ENCODE peak calls at places on chromosomes 4 and X, in six cellular contexts. S is K562, K is A549, C is endothelial cell of umbilical vein, N is HepG2, M is GM12878. X is an unnamed sample.
A peak's percentile ranks its signal among the peaks of the same experiment; 100 is the strongest.

GRCh38 chr4:128477540-128477939 is 189.9 kb upstream of the PGRMC2 start:
- DNase-seq in S (no peak), N (no peak), M (no peak), K (no peak), C (no peak), X (no peak)

GRCh38 chr4:136931771-136932170 is 600.5 kb downstream of the PCDH18 start:
- DNase-seq in N (no peak), K (no peak), M (no peak), S (no peak), C (no peak), X (no peak)

GRCh38 chr4:147741190-147741788 is 9.4 kb downstream of the ARHGAP10 start:
- DNase-seq in S (no peak), K (no peak), C (no peak), M (no peak), N (no peak), X (no peak)

GRCh38 chrX:41522681-41523080 is 75.5 kb downstream of the NYX start:
- DNase-seq in K (no peak), N (no peak), S (no peak), M (no peak), C (no peak), X (no peak)

GRCh38 chrX:110759785-110760184 is 35.8 kb downstream of the CHRDL1 start:
- DNase-seq in C (no peak), M (no peak), N (no peak), K (no peak), S (no peak), X (no peak)

GRCh38 chrX:136202889-136203288 is 48.3 kb downstream of the MAP7D3 start:
- DNase-seq in K (peak; percentile 22), M (no peak), S (no peak), C (peak; percentile 40), N (no peak), X (no peak)

GRCh38 chr4:41216294-41217019 is 2.1 kb upstream of the APBB2 start:
- DNase-seq in K (peak; percentile 87), S (peak; percentile 67), N (peak; percentile 84), M (peak; percentile 55), C (peak; percentile 86), X (peak; percentile 86)

GRCh38 chr4:145299380-145300076 is 119.1 kb upstream of the OTUD4 start:
- DNase-seq in N (peak; percentile 5), S (no peak), C (no peak), K (no peak), M (peak; percentile 89), X (peak; percentile 60)

GRCh38 chrX:40877869-40878268 is 142.5 kb upstream of the MED14 start:
- DNase-seq in M (no peak), K (peak; percentile 37), N (peak; percentile 8), S (peak; percentile 16), C (peak; percentile 60), X (peak; percentile 31)

GRCh38 chrX:2848806-2849420 is 20.2 kb downstream of the GYG2 start:
- DNase-seq in N (peak; percentile 26), S (no peak), C (no peak), M (no peak), K (peak; percentile 23), X (peak; percentile 74)

GRCh38 chr4:7383251-7383650 is 51.5 kb downstream of the PSAPL1 start:
- DNase-seq in S (no peak), K (no peak), N (no peak), C (no peak), M (no peak), X (no peak)

GRCh38 chrX:63784346-63784901 is 590 bp downstream of the ARHGEF9 start:
- DNase-seq in C (no peak), K (no peak), N (no peak), S (no peak), M (no peak), X (no peak)

DNA sequence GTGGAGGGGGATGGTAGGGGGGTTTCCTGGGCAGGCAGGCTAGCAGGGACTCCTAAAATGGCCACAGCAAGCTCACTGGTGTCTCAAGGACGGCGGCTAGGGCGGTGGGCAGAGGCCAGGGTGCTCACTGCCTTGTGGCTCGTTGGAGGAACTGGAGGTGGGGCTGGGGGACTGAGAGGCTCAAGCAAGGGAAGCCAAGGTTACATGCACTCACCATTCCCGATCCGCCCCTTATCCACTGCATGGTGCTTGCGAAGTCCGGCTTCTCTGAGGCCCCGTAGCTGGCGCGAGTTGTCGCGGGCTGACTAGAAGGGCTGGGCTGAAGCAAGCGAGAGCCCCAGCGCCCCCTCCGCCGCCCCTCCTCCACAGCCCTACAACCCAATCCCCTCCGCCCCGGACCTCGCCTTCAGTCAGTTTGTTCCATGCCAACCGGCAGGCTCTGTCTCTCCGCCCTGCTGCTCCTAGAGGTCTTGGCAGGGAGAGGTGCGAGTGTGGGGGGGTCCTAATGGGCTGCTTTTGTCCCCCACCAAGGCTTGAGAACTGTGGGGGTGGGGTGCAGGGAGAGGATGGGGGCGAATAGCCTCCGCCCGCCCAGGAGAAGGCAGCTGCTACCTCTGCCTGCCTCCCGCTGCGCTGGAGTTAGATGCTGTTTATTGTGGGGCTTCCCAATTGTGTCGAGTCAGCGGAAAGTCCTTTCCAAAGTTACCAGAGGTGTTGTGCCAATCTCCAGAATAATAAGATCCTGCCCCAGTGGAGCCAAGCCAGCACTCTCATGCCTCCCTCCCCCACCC is at the start of gene ARHGEF9:
- DNase-seq in C (no peak), N (no peak), M (no peak), S (no peak), K (no peak), X (no peak)
- TF ChIP-seq MYC in C (no peak), N (no peak), M (no peak), S (no peak), K (no peak), X (no peak)

GRCh38 chr4:112951362-112951962 is 98.0 kb upstream of the ANK2 start:
- DNase-seq in N (peak; percentile 9), M (no peak), C (peak; percentile 39), K (no peak), S (no peak), X (peak; percentile 11)
- TF ChIP-seq CTCF in N (peak; percentile 16), M (peak; percentile 35), C (peak; percentile 19), K (peak; percentile 43), S (peak; percentile 25), X (no peak)

GRCh38 chr4:73901031-73901430 is 31.8 kb downstream of the CXCL1 start:
- DNase-seq in N (no peak), M (no peak), S (no peak), C (no peak), K (no peak), X (no peak)

GRCh38 chr4:73895201-73896177 is 26.3 kb downstream of the CXCL1 start:
- DNase-seq in C (no peak), S (no peak), N (no peak), M (no peak), K (no peak), X (no peak)

GRCh38 chr4:73899321-73899720 is 30.1 kb downstream of the CXCL1 start:
- DNase-seq in S (no peak), M (no peak), C (no peak), K (no peak), N (no peak), X (no peak)

GRCh38 chr4:73896416-73896815 is 27.2 kb downstream of the CXCL1 start:
- DNase-seq in K (no peak), M (no peak), N (no peak), S (no peak), C (no peak), X (no peak)

GRCh38 chr4:73897380-73898136 is 28.4 kb downstream of the CXCL1 start:
- DNase-seq in M (no peak), S (no peak), C (no peak), K (no peak), N (no peak), X (no peak)
- TF ChIP-seq MYC in M (no peak), S (no peak), C (no peak), K (no peak), N (no peak), X (no peak)

GRCh38 chr4:140281828-140282227 is 91.6 kb upstream of the SCOC start:
- DNase-seq in M (no peak), S (no peak), K (no peak), C (peak; percentile 29), N (no peak), X (no peak)
- TF ChIP-seq CTCF in M (no peak), S (no peak), K (no peak), C (no peak), N (no peak), X (no peak)

GRCh38 chr4:180827610-180828009 is 1415.6 kb upstream of the TENM3 start:
- DNase-seq in C (no peak), S (no peak), K (no peak), N (no peak), M (no peak), X (no peak)

GRCh38 chr4:180823116-180823515 is 1420.1 kb upstream of the TENM3 start:
- DNase-seq in K (no peak), S (no peak), N (no peak), C (no peak), M (no peak), X (no peak)

GRCh38 chr4:180828455-180829018 is 1414.7 kb upstream of the TENM3 start:
- DNase-seq in N (peak; percentile 25), C (no peak), M (no peak), S (no peak), K (peak; percentile 51), X (peak; percentile 56)

GRCh38 chr4:180832086-180832485 is 1411.1 kb upstream of the TENM3 start:
- DNase-seq in N (no peak), M (no peak), C (no peak), K (peak; percentile 2), S (no peak), X (no peak)

DNA sequence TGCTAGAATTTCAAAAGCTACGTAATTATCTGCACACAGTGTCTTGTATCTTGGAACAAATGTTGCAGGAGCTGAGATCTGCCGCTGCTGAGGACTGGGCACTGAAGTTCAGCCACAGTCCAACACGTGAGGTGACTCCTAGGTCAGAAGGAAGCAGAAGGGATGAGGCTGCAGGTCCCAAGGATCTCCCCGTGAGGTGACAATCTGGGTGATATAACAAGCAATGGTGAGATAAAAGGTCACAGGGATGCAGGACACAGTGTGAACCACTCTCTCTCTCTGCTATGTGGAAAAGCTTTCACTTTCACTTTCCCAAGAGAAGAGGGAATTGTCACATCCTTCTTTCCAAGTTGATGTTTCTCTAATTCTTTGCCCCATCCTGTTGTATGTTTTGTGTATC is 1416.0 kb upstream of the TENM3 start:
- DNase-seq in C (no peak), N (peak; percentile 5), M (no peak), K (no peak), S (no peak), X (no peak)
- TF ChIP-seq MYC in C (no peak), N (no peak), M (no peak), K (no peak), S (no peak), X (no peak)

GRCh38 chr4:153595894-153596601 is 88.0 kb upstream of the TLR2 start:
- DNase-seq in C (no peak), S (no peak), M (no peak), N (no peak), K (no peak), X (no peak)

GRCh38 chr4:153592090-153592489 is 92.0 kb upstream of the TLR2 start:
- DNase-seq in N (no peak), K (no peak), C (no peak), S (no peak), M (no peak), X (no peak)

GRCh38 chr4:153594208-153594607 is 89.9 kb upstream of the TLR2 start:
- DNase-seq in C (no peak), S (no peak), M (no peak), K (no peak), N (no peak), X (no peak)

GRCh38 chr4:153591441-153591840 is 92.6 kb upstream of the TLR2 start:
- DNase-seq in S (no peak), N (no peak), C (no peak), K (no peak), M (no peak), X (no peak)

GRCh38 chr4:153593166-153593565 is 90.9 kb upstream of the TLR2 start:
- DNase-seq in C (no peak), M (no peak), N (peak; percentile 5), S (no peak), K (no peak), X (no peak)
- TF ChIP-seq CTCF in C (no peak), M (no peak), N (no peak), S (no peak), K (no peak), X (no peak)

GRCh38 chrX:115503099-115503498 is 57.9 kb upstream of the PLS3 start:
- DNase-seq in C (no peak), K (peak; percentile 3), M (peak; percentile 23), N (no peak), S (no peak), X (no peak)
- TF ChIP-seq MYC in C (no peak), K (no peak), M (no peak), N (no peak), S (no peak), X (no peak)

X was measured in NB4.